ENCODE peak calls at places on chromosomes 7 and 10, in nine cellular contexts. M is WTC11, T is coronary artery, E is pancreas, W is endothelial cell, N is brain microvascular endothelial cell, Q is hepatocyte, Y is mammary epithelial cell, A is Right ventricle myocardium superior. O is an unnamed sample.

GRCh38 chr7:155424301-155425010 is 33.5 kb upstream of the EN2 start:
- DNase-seq in M (no peak), T (no peak), E (no peak), W (no peak), N (no peak), Q (no peak), Y (no peak), A (peak; percentile 36), O (no peak)

GRCh38 chr10:132563485-132564248 is 26.1 kb downstream of the INPP5A start:
- DNase-seq in M (peak; percentile 35), T (no peak), E (no peak), W (no peak), N (peak; percentile 17), Q (no peak), Y (no peak), A (no peak), O (no peak)

GRCh38 chr10:68562666-68563522 is 2.8 kb downstream of the TET1 start:
- DNase-seq in M (peak; percentile 21), T (no peak), E (no peak), W (peak; percentile 22), N (no peak), Q (peak; percentile 40), Y (no peak), A (no peak), O (no peak)

GRCh38 chr7:150356265-150356897 is 12.2 kb upstream of the REPIN1 start:
- DNase-seq in M (no peak), T (no peak), E (no peak), W (no peak), N (no peak), Q (no peak), Y (no peak), A (no peak), O (peak; percentile 47)

GRCh38 chr10:59234814-59235429 is 58.5 kb downstream of the PHYHIPL start:
- DNase-seq in M (no peak), T (no peak), E (no peak), W (peak; percentile 46), N (peak; percentile 58), Q (peak; percentile 47), Y (peak; percentile 12), A (no peak), O (peak; percentile 78)

GRCh38 chr10:93438796-93439253 is 43.3 kb downstream of the MYOF start:
- DNase-seq in M (peak; percentile 71), T (no peak), E (peak; percentile 73), W (peak; percentile 46), N (peak; percentile 24), Q (peak; percentile 70), Y (peak; percentile 91), A (no peak), O (no peak)

GRCh38 chr7:109579876-109580275 is 1010.2 kb downstream of the DNAJB9 start:
- DNase-seq in M (no peak), T (no peak), E (no peak), W (no peak), N (no peak), Q (no peak), Y (no peak), A (no peak), O (no peak)

GRCh38 chr10:124073642-124074377 is 19.6 kb downstream of the CHST15 start:
- DNase-seq in M (no peak), T (no peak), E (no peak), W (no peak), N (no peak), Q (no peak), Y (no peak), A (no peak), O (no peak)

GRCh38 chr7:32587431-32587948 is 92.2 kb downstream of the AVL9 start:
- DNase-seq in M (no peak), T (no peak), E (no peak), W (no peak), N (peak; percentile 90), Q (no peak), Y (no peak), A (no peak), O (peak; percentile 25)

GRCh38 chr10:95289003-95289920 is 1.5 kb downstream of the PDLIM1 start:
- DNase-seq in M (peak; percentile 39), T (no peak), E (no peak), W (no peak), N (no peak), Q (peak; percentile 56), Y (peak; percentile 42), A (no peak), O (peak; percentile 71)

GRCh38 chr10:25808372-25808771 is 125.7 kb upstream of the MYO3A start:
- DNase-seq in M (no peak), T (no peak), E (no peak), W (no peak), N (no peak), Q (no peak), Y (no peak), A (no peak), O (no peak)

GRCh38 chr7:43083091-43083490 is 29.4 kb upstream of the HECW1 start:
- DNase-seq in M (no peak), T (no peak), E (no peak), W (no peak), N (peak; percentile 40), Q (no peak), Y (no peak), A (no peak), O (no peak)

GRCh38 chr7:137937202-137937560 is 64.7 kb downstream of the CREB3L2 start:
- DNase-seq in M (no peak), T (no peak), E (no peak), W (no peak), N (no peak), Q (no peak), Y (peak; percentile 45), A (no peak), O (no peak)

GRCh38 chr7:124996778-124997177 is 67.2 kb upstream of the POT1 start:
- DNase-seq in M (no peak), T (no peak), E (no peak), W (peak; percentile 4), N (no peak), Q (no peak), Y (no peak), A (no peak), O (peak; percentile 55)

GRCh38 chr10:58666024-58666423 is 153.4 kb downstream of the BICC1 start:
- DNase-seq in M (no peak), T (no peak), E (peak; percentile 17), W (no peak), N (peak; percentile 14), Q (peak; percentile 10), Y (peak; percentile 62), A (no peak), O (peak; percentile 46)

GRCh38 chr7:134910214-134910890 is 76.0 kb upstream of the AGBL3 start:
- DNase-seq in M (no peak), T (no peak), E (peak; percentile 49), W (no peak), N (no peak), Q (peak; percentile 77), Y (no peak), A (no peak), O (no peak)

GRCh38 chr7:95545666-95546065 is 50.6 kb downstream of the PDK4 start:
- DNase-seq in M (no peak), T (no peak), E (no peak), W (no peak), N (no peak), Q (no peak), Y (peak; percentile 11), A (no peak), O (no peak)

GRCh38 chr7:109479388-109479787 is 909.7 kb downstream of the DNAJB9 start:
- DNase-seq in M (no peak), T (no peak), E (no peak), W (no peak), N (no peak), Q (no peak), Y (no peak), A (no peak), O (peak; percentile 11)

GRCh38 chr7:22826593-22826992 is 3.9 kb upstream of the TOMM7 start:
- DNase-seq in M (no peak), T (no peak), E (no peak), W (no peak), N (no peak), Q (no peak), Y (no peak), A (no peak), O (no peak)

GRCh38 chr10:86968271-86968993 is at the start of gene ADIRF:
- DNase-seq in M (peak; percentile 26), T (peak; percentile 88), E (no peak), W (no peak), N (no peak), Q (peak; percentile 8), Y (peak; percentile 86), A (peak; percentile 82), O (peak; percentile 70)

GRCh38 chr7:50393547-50394252 is 56.5 kb downstream of the FIGNL1 start:
- DNase-seq in M (no peak), T (no peak), E (no peak), W (no peak), N (no peak), Q (no peak), Y (no peak), A (no peak), O (no peak)

GRCh38 chr10:121437596-121437995 is 160.6 kb downstream of the FGFR2 start:
- DNase-seq in M (no peak), T (no peak), E (no peak), W (peak; percentile 21), N (no peak), Q (peak; percentile 37), Y (no peak), A (peak; percentile 55), O (no peak)

GRCh38 chr10:93503075-93503474 is 6.7 kb downstream of the CEP55 start:
- DNase-seq in M (no peak), T (no peak), E (no peak), W (no peak), N (no peak), Q (no peak), Y (no peak), A (no peak), O (no peak)

GRCh38 chr7:27238979-27239779 is 3.4 kb upstream of the EVX1 start:
- DNase-seq in M (no peak), T (no peak), E (no peak), W (no peak), N (no peak), Q (peak; percentile 39), Y (no peak), A (no peak), O (no peak)

GRCh38 chr10:48701139-48701901 is 16.6 kb downstream of the WDFY4 start:
- DNase-seq in M (no peak), T (no peak), E (no peak), W (no peak), N (no peak), Q (no peak), Y (no peak), A (no peak), O (no peak)

GRCh38 chr10:87660484-87661133 is 931 bp downstream of the PAPSS2 start:
- DNase-seq in M (no peak), T (no peak), E (peak; percentile 58), W (no peak), N (peak; percentile 82), Q (peak; percentile 65), Y (no peak), A (peak; percentile 56), O (no peak)

GRCh38 chr7:156470399-156471320 is 169.9 kb upstream of the RNF32 start:
- DNase-seq in M (peak; percentile 32), T (no peak), E (no peak), W (no peak), N (no peak), Q (no peak), Y (no peak), A (no peak), O (no peak)

GRCh38 chr7:3754488-3755365 is 453.7 kb downstream of the SDK1 start:
- DNase-seq in M (no peak), T (no peak), E (no peak), W (no peak), N (peak; percentile 20), Q (peak; percentile 32), Y (no peak), A (no peak), O (peak; percentile 25)

GRCh38 chr10:117339979-117340378 is 35.3 kb downstream of the PDZD8 start:
- DNase-seq in M (no peak), T (no peak), E (no peak), W (no peak), N (no peak), Q (no peak), Y (no peak), A (no peak), O (no peak)

GRCh38 chr10:43843331-43844101 is 194.8 kb upstream of the ZNF32 start:
- DNase-seq in M (no peak), T (peak; percentile 75), E (no peak), W (no peak), N (peak; percentile 44), Q (no peak), Y (no peak), A (peak; percentile 77), O (no peak)

GRCh38 chr10:21675157-21675796 is 141.2 kb downstream of the MLLT10 start:
- DNase-seq in M (peak; percentile 62), T (no peak), E (no peak), W (peak; percentile 31), N (peak; percentile 14), Q (peak; percentile 21), Y (peak; percentile 13), A (no peak), O (peak; percentile 61)